ENCODE peak calls at places on chromosomes 16 and 17, in eight cellular contexts. D is ascending aorta; Z is CD8-positive, alpha-beta T cell; M is thoracic aorta; F is adrenal gland; J is upper lobe of left lung; E is sigmoid colon; S is heart left ventricle. K is an unnamed sample. For H3K9me3 and H3K4me1, the result is how much of the 10 kb centered on the place peaks cover.

GRCh38 chr17:47895254-47895855 is 681 bp upstream of the SP2 start:
- DNase-seq in D (no peak), Z (no peak), M (no peak), F (peak), J (peak), E (no peak), S (peak), K (no peak)

GRCh38 chr17:6574689-6575595 is 18.6 kb upstream of the PITPNM3 start:
- DNase-seq in D (no peak), Z (peak), M (peak), F (peak), J (peak), E (no peak), S (peak), K (peak)

GRCh38 chr16:31298958-31299357 is 39.2 kb downstream of the ITGAM start:
- DNase-seq in D (no peak), Z (no peak), M (no peak), F (no peak), J (no peak), E (no peak), S (no peak), K (no peak)

GRCh38 chr17:49471769-49472168 is 23.3 kb upstream of the NGFR start:
- DNase-seq in D (no peak), Z (no peak), M (no peak), F (no peak), J (no peak), E (no peak), S (no peak), K (no peak)

GRCh38 chr17:74443516-74444296 is 11.8 kb downstream of the GPRC5C start:
- DNase-seq in D (no peak), Z (no peak), M (no peak), F (peak), J (no peak), E (no peak), S (no peak), K (no peak)

GRCh38 chr17:64459284-64459747 is 10.4 kb downstream of the MILR1 start:
- DNase-seq in D (no peak), Z (no peak), M (no peak), F (no peak), J (no peak), E (no peak), S (no peak), K (no peak)

GRCh38 chr16:66188786-66189725 is 177.4 kb upstream of the CDH5 start:
- DNase-seq in D (no peak), Z (no peak), M (no peak), F (no peak), J (no peak), E (no peak), S (no peak), K (no peak)

GRCh38 chr16:2776500-2777139 is 460 bp downstream of the ELOB start:
- DNase-seq in D (no peak), Z (peak), M (no peak), F (no peak), J (no peak), E (peak), S (no peak), K (no peak)

GRCh38 chr17:21463779-21464407 is 87.7 kb downstream of the KCNJ12 start:
- DNase-seq in D (no peak), Z (no peak), M (no peak), F (no peak), J (no peak), E (no peak), S (no peak), K (no peak)

GRCh38 chr16:56294599-56294998 is 103.3 kb downstream of the GNAO1 start:
- DNase-seq in D (no peak), Z (no peak), M (no peak), F (no peak), J (no peak), E (no peak), S (no peak), K (no peak)

GRCh38 chr17:38916771-38917170 is 8.6 kb upstream of the LASP1NB start:
- DNase-seq in D (no peak), Z (no peak), M (no peak), F (no peak), J (no peak), E (peak), S (no peak), K (no peak)

GRCh38 chr16:4293822-4294457 is 21.1 kb upstream of the TFAP4 start:
- DNase-seq in D (no peak), Z (no peak), M (no peak), F (peak), J (peak), E (peak), S (peak), K (peak)

GRCh38 chr17:41792835-41793748 is 6.6 kb upstream of the JUP start:
- DNase-seq in D (no peak), Z (no peak), M (no peak), F (no peak), J (peak), E (no peak), S (peak), K (peak)

GRCh38 chr16:35386619-35387018 is 1927.2 kb downstream of the TP53TG3F start:
- DNase-seq in D (no peak), Z (no peak), M (no peak), F (no peak), J (no peak), E (no peak), S (no peak), K (no peak)

GRCh38 chr16:35391328-35391727 is 1931.9 kb downstream of the TP53TG3F start:
- DNase-seq in D (no peak), Z (no peak), M (no peak), F (peak), J (peak), E (no peak), S (peak), K (peak)
- H3K9me3 ChIP-seq in D (under half), Z (under half), M (under half), F (under half), J (under half), E (under half), S (under half), K (under half)

GRCh38 chr16:1538804-1539520 is 5.5 kb downstream of the TMEM204 start:
- DNase-seq in D (no peak), Z (peak), M (no peak), F (no peak), J (no peak), E (no peak), S (peak), K (no peak)

GRCh38 chr16:1539720-1540555 is 6.5 kb downstream of the TMEM204 start:
- DNase-seq in D (no peak), Z (no peak), M (no peak), F (no peak), J (no peak), E (no peak), S (peak), K (no peak)

GRCh38 chr16:1541293-1542165 is 8.1 kb downstream of the TMEM204 start:
- DNase-seq in D (no peak), Z (no peak), M (no peak), F (no peak), J (no peak), E (no peak), S (peak), K (no peak)

GRCh38 chr16:1542166-1542500 is 8.7 kb downstream of the TMEM204 start:
- DNase-seq in D (no peak), Z (no peak), M (no peak), F (no peak), J (no peak), E (no peak), S (peak), K (no peak)

DNA sequence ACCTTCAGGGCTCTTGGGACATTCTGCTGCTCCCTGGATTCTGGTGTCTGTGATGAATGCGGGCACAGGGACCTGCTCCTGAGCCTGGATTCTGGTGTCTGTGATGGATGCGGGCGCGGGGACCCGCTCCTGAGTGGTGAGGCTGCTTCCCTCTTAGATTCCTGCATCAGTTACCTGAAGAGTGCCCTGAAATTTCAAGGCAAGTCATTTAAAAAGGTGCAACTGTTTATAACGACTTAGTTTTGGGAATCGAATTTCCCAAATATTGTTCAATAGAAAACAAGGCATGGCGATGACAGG is 7.0 kb downstream of the TMEM204 start:
- DNase-seq in D (no peak), Z (no peak), M (no peak), F (no peak), J (no peak), E (no peak), S (no peak), K (no peak)
- H3K4me1 ChIP-seq in D (under half), Z (half or more), M (half or more), F (half or more), J (half or more), E (half or more), S (under half), K (half or more)

GRCh38 chr16:943971-944370 is 26.8 kb downstream of the LMF1 start:
- DNase-seq in D (no peak), Z (no peak), M (no peak), F (no peak), J (no peak), E (no peak), S (no peak), K (no peak)
- H3K9me3 ChIP-seq in D (under half), Z (under half), M (under half), F (under half), J (under half), E (under half), S (under half), K (under half)

GRCh38 chr16:16150878-16151152 is 72.5 kb downstream of the ABCC6 start:
- DNase-seq in D (no peak), Z (no peak), M (no peak), F (no peak), J (no peak), E (no peak), S (no peak), K (no peak)
- H3K4me1 ChIP-seq in D (under half), Z (under half), M (under half), F (under half), J (under half), E (under half), S (under half), K (under half)

GRCh38 chr16:20853076-20853597 is 46.8 kb downstream of the REXO5 start:
- DNase-seq in D (no peak), Z (no peak), M (no peak), F (no peak), J (no peak), E (no peak), S (no peak), K (no peak)
- H3K9me3 ChIP-seq in D (under half), Z (under half), M (under half), F (under half), J (under half), E (under half), S (under half), K (under half)

GRCh38 chr16:27404163-27404823 is 2.3 kb downstream of the IL21R start:
- DNase-seq in D (no peak), Z (peak), M (no peak), F (no peak), J (no peak), E (no peak), S (no peak), K (no peak)
- H3K4me1 ChIP-seq in D (under half), Z (half or more), M (under half), F (under half), J (half or more), E (under half), S (under half), K (under half)

DNA sequence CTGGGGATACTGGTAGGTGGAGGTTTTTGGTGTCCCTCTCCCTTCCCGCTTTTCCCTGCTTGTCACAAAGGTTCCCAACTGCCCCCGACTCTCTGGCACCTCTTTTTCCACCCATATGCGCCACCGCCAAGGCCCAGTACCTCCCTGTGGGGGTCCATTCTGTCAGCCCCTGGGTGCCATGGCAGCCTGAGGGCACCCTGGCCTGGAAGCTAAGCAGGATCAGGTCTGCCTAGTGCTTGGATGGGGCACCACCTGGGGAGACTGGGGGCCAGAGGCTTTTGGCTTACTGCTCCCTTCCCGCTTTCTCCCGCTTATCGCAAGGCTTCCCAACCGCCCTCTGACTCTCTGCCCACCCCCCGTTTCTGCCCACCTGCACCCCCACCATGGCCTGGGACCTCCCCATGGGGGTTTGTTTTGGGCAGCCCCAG is 2286.4 kb downstream of the TP53TG3F start:
- DNase-seq in D (no peak), Z (no peak), M (no peak), F (no peak), J (no peak), E (no peak), S (no peak), K (no peak)
- H3K9me3 ChIP-seq in D (under half), Z (under half), M (under half), F (under half), J (under half), E (under half), S (under half), K (under half)